ENCODE peak calls at places on chromosome 13, in eight cellular contexts. One of them, this sample, is unnamed.

GRCh38 chr13:98226520-98226919 is 49.5 kb upstream of the RNF113B start:
- DNase-seq in fibroblast of gingiva: no peak
- DNase-seq in endothelial cell: no peak
- DNase-seq in GM12864: no peak
- DNase-seq in neural progenitor cell: no peak
- DNase-seq in foreskin fibroblast: no peak
- DNase-seq in stimulated activated CD8-positive, alpha-beta memory T cell treated with anti-CD3 and anti-CD28 coated beads, Interleukin-4, amount 100 ng/mL, for 48 hours: no peak
- DNase-seq in LoVo: no peak
- DNase-seq in this sample: no peak

GRCh38 chr13:39571502-39572092 is 31.4 kb downstream of the LHFPL6 start:
- DNase-seq in fibroblast of gingiva: no peak
- DNase-seq in endothelial cell: no peak
- DNase-seq in GM12864: no peak
- DNase-seq in neural progenitor cell: no peak
- DNase-seq in foreskin fibroblast: no peak
- DNase-seq in stimulated activated CD8-positive, alpha-beta memory T cell treated with anti-CD3 and anti-CD28 coated beads, Interleukin-4, amount 100 ng/mL, for 48 hours: no peak
- DNase-seq in LoVo: no peak
- DNase-seq in this sample: no peak

GRCh38 chr13:112072531-112073244 is 5.7 kb downstream of the SOX1 start:
- DNase-seq in fibroblast of gingiva: no peak
- DNase-seq in endothelial cell: peak; percentile 49
- DNase-seq in GM12864: no peak
- DNase-seq in neural progenitor cell: peak; percentile 88
- DNase-seq in foreskin fibroblast: no peak
- DNase-seq in stimulated activated CD8-positive, alpha-beta memory T cell treated with anti-CD3 and anti-CD28 coated beads, Interleukin-4, amount 100 ng/mL, for 48 hours: no peak
- DNase-seq in LoVo: no peak
- DNase-seq in this sample: no peak

GRCh38 chr13:32790731-32791130 is 204.5 kb downstream of the PDS5B start:
- DNase-seq in fibroblast of gingiva: no peak
- DNase-seq in endothelial cell: no peak
- DNase-seq in GM12864: no peak
- DNase-seq in neural progenitor cell: peak; percentile 12
- DNase-seq in foreskin fibroblast: peak; percentile 8
- DNase-seq in stimulated activated CD8-positive, alpha-beta memory T cell treated with anti-CD3 and anti-CD28 coated beads, Interleukin-4, amount 100 ng/mL, for 48 hours: no peak
- DNase-seq in LoVo: no peak
- DNase-seq in this sample: peak; percentile 31

GRCh38 chr13:88071371-88071770 is 400.2 kb downstream of the SLITRK5 start:
- DNase-seq in fibroblast of gingiva: no peak
- DNase-seq in endothelial cell: no peak
- DNase-seq in GM12864: no peak
- DNase-seq in neural progenitor cell: no peak
- DNase-seq in foreskin fibroblast: no peak
- DNase-seq in stimulated activated CD8-positive, alpha-beta memory T cell treated with anti-CD3 and anti-CD28 coated beads, Interleukin-4, amount 100 ng/mL, for 48 hours: no peak
- DNase-seq in LoVo: no peak
- DNase-seq in this sample: no peak

GRCh38 chr13:94322925-94323324 is 156.6 kb downstream of the DCT start:
- DNase-seq in fibroblast of gingiva: no peak
- DNase-seq in endothelial cell: no peak
- DNase-seq in GM12864: no peak
- DNase-seq in neural progenitor cell: no peak
- DNase-seq in foreskin fibroblast: peak; percentile 58
- DNase-seq in stimulated activated CD8-positive, alpha-beta memory T cell treated with anti-CD3 and anti-CD28 coated beads, Interleukin-4, amount 100 ng/mL, for 48 hours: no peak
- DNase-seq in LoVo: no peak
- DNase-seq in this sample: peak; percentile 97

GRCh38 chr13:40479196-40479845 is 187.1 kb downstream of the FOXO1 start:
- DNase-seq in fibroblast of gingiva: no peak
- DNase-seq in endothelial cell: no peak
- DNase-seq in GM12864: no peak
- DNase-seq in neural progenitor cell: no peak
- DNase-seq in foreskin fibroblast: no peak
- DNase-seq in stimulated activated CD8-positive, alpha-beta memory T cell treated with anti-CD3 and anti-CD28 coated beads, Interleukin-4, amount 100 ng/mL, for 48 hours: no peak
- DNase-seq in LoVo: no peak
- DNase-seq in this sample: no peak

GRCh38 chr13:94324409-94325147 is 154.9 kb downstream of the DCT start:
- DNase-seq in fibroblast of gingiva: no peak
- DNase-seq in endothelial cell: no peak
- DNase-seq in GM12864: no peak
- DNase-seq in neural progenitor cell: no peak
- DNase-seq in foreskin fibroblast: no peak
- DNase-seq in stimulated activated CD8-positive, alpha-beta memory T cell treated with anti-CD3 and anti-CD28 coated beads, Interleukin-4, amount 100 ng/mL, for 48 hours: no peak
- DNase-seq in LoVo: no peak
- DNase-seq in this sample: no peak

GRCh38 chr13:114032121-114032799 is 58.4 kb upstream of the C13orf46 start:
- DNase-seq in fibroblast of gingiva: peak; percentile 61
- DNase-seq in endothelial cell: no peak
- DNase-seq in GM12864: no peak
- DNase-seq in neural progenitor cell: no peak
- DNase-seq in foreskin fibroblast: peak; percentile 82
- DNase-seq in stimulated activated CD8-positive, alpha-beta memory T cell treated with anti-CD3 and anti-CD28 coated beads, Interleukin-4, amount 100 ng/mL, for 48 hours: no peak
- DNase-seq in LoVo: no peak
- DNase-seq in this sample: no peak

GRCh38 chr13:51222510-51223283 is 499 bp downstream of the FAM124A start:
- DNase-seq in fibroblast of gingiva: no peak
- DNase-seq in endothelial cell: peak; percentile 31
- DNase-seq in GM12864: no peak
- DNase-seq in neural progenitor cell: peak; percentile 69
- DNase-seq in foreskin fibroblast: peak; percentile 33
- DNase-seq in stimulated activated CD8-positive, alpha-beta memory T cell treated with anti-CD3 and anti-CD28 coated beads, Interleukin-4, amount 100 ng/mL, for 48 hours: peak; percentile 26
- DNase-seq in LoVo: peak; percentile 20
- DNase-seq in this sample: peak; percentile 81

GRCh38 chr13:98293103-98293502 is 116.0 kb upstream of the RNF113B start:
- DNase-seq in fibroblast of gingiva: no peak
- DNase-seq in endothelial cell: no peak
- DNase-seq in GM12864: no peak
- DNase-seq in neural progenitor cell: no peak
- DNase-seq in foreskin fibroblast: no peak
- DNase-seq in stimulated activated CD8-positive, alpha-beta memory T cell treated with anti-CD3 and anti-CD28 coated beads, Interleukin-4, amount 100 ng/mL, for 48 hours: no peak
- DNase-seq in LoVo: no peak
- DNase-seq in this sample: no peak

GRCh38 chr13:25816239-25816638 is 235.6 kb downstream of the SHISA2 start:
- DNase-seq in fibroblast of gingiva: no peak
- DNase-seq in endothelial cell: no peak
- DNase-seq in GM12864: no peak
- DNase-seq in neural progenitor cell: no peak
- DNase-seq in foreskin fibroblast: no peak
- DNase-seq in stimulated activated CD8-positive, alpha-beta memory T cell treated with anti-CD3 and anti-CD28 coated beads, Interleukin-4, amount 100 ng/mL, for 48 hours: no peak
- DNase-seq in LoVo: no peak
- DNase-seq in this sample: no peak

This sample was measured in NCI-H82.